ENCODE peak calls at places on chromosomes 5 and 9, in five cellular contexts. One of them, this sample, is unnamed.
A peak's percentile ranks its signal among the peaks of the same experiment; 100 is the strongest.

GRCh38 chr5:143812085-143812705 is at the start of gene HMHB1:
- DNase-seq in caudate nucleus: no peak
- DNase-seq in Kasumi-1: peak; percentile 21
- DNase-seq in CD4-positive, alpha-beta T cell: no peak
- DNase-seq in uterus: no peak
- DNase-seq in this sample: no peak

GRCh38 chr9:20353931-20354652 is 268.2 kb downstream of the MLLT3 start:
- DNase-seq in uterus: no peak
- DNase-seq in caudate nucleus: no peak
- DNase-seq in Kasumi-1: no peak
- DNase-seq in CD4-positive, alpha-beta T cell: no peak
- DNase-seq in this sample: no peak

GRCh38 chr9:132249690-132250089 is 87.8 kb downstream of the NTNG2 start:
- DNase-seq in uterus: no peak
- DNase-seq in caudate nucleus: no peak
- DNase-seq in CD4-positive, alpha-beta T cell: no peak
- DNase-seq in Kasumi-1: no peak
- DNase-seq in this sample: no peak

GRCh38 chr9:4164356-4164755 is 135.5 kb downstream of the GLIS3 start:
- DNase-seq in Kasumi-1: no peak
- DNase-seq in uterus: no peak
- DNase-seq in caudate nucleus: no peak
- DNase-seq in CD4-positive, alpha-beta T cell: no peak
- DNase-seq in this sample: no peak

GRCh38 chr5:146426853-146427618 is 20.1 kb upstream of the TCERG1 start:
- DNase-seq in CD4-positive, alpha-beta T cell: no peak
- DNase-seq in Kasumi-1: peak; percentile 89
- DNase-seq in caudate nucleus: no peak
- DNase-seq in uterus: no peak
- DNase-seq in this sample: no peak

GRCh38 chr9:137070201-137070905 is at the start of gene SAPCD2:
- DNase-seq in uterus: peak; percentile 66
- DNase-seq in caudate nucleus: peak; percentile 53
- DNase-seq in CD4-positive, alpha-beta T cell: peak; percentile 69
- DNase-seq in Kasumi-1: peak; percentile 84
- DNase-seq in this sample: peak; percentile 85

GRCh38 chr5:25448646-25449045 is 803.9 kb upstream of the CDH10 start:
- DNase-seq in CD4-positive, alpha-beta T cell: no peak
- DNase-seq in caudate nucleus: no peak
- DNase-seq in uterus: no peak
- DNase-seq in Kasumi-1: no peak
- DNase-seq in this sample: no peak

GRCh38 chr5:149356391-149356790 is 1.5 kb upstream of the PCYOX1L start:
- DNase-seq in Kasumi-1: no peak
- DNase-seq in uterus: no peak
- DNase-seq in caudate nucleus: no peak
- DNase-seq in CD4-positive, alpha-beta T cell: no peak
- DNase-seq in this sample: no peak

GRCh38 chr9:114141553-114142548 is 13.5 kb upstream of the COL27A1 start:
- DNase-seq in caudate nucleus: no peak
- DNase-seq in CD4-positive, alpha-beta T cell: no peak
- DNase-seq in uterus: peak; percentile 39
- DNase-seq in Kasumi-1: no peak
- DNase-seq in this sample: no peak

GRCh38 chr5:98771389-98772109 is 1.9 kb upstream of the RGMB start:
- DNase-seq in uterus: peak; percentile 65
- DNase-seq in Kasumi-1: peak; percentile 89
- DNase-seq in caudate nucleus: no peak
- DNase-seq in CD4-positive, alpha-beta T cell: peak; percentile 42
- DNase-seq in this sample: peak; percentile 70

GRCh38 chr5:1638658-1639400 is 115.1 kb upstream of the LPCAT1 start:
- DNase-seq in caudate nucleus: no peak
- DNase-seq in Kasumi-1: no peak
- DNase-seq in uterus: peak; percentile 10
- DNase-seq in CD4-positive, alpha-beta T cell: no peak
- DNase-seq in this sample: no peak

This sample was measured in lung.